ENCODE peak calls at places on chromosome 15, in six cellular contexts. One of them, this sample, is unnamed.

GRCh38 chr15:90132437-90132836 is 30.2 kb upstream of the IDH2 start:
- DNase-seq in heart left ventricle: no peak
- DNase-seq in HepG2: no peak
- DNase-seq in mammary epithelial cell: no peak
- DNase-seq in upper lobe of left lung: no peak
- DNase-seq in GM13976: no peak
- DNase-seq in this sample: no peak

GRCh38 chr15:28904023-28904422 is 18.2 kb downstream of the APBA2 start:
- DNase-seq in heart left ventricle: no peak
- DNase-seq in HepG2: no peak
- DNase-seq in mammary epithelial cell: no peak
- DNase-seq in upper lobe of left lung: no peak
- DNase-seq in GM13976: no peak
- DNase-seq in this sample: no peak

GRCh38 chr15:57589276-57590073 is 2.2 kb upstream of the MYZAP start:
- DNase-seq in heart left ventricle: no peak
- DNase-seq in HepG2: no peak
- DNase-seq in mammary epithelial cell: no peak
- DNase-seq in upper lobe of left lung: no peak
- DNase-seq in GM13976: no peak
- DNase-seq in this sample: no peak

GRCh38 chr15:74383695-74384565 is 16.5 kb upstream of the CYP11A1 start:
- DNase-seq in heart left ventricle: no peak
- DNase-seq in HepG2: no peak
- DNase-seq in mammary epithelial cell: peak
- DNase-seq in upper lobe of left lung: no peak
- DNase-seq in GM13976: peak
- DNase-seq in this sample: peak

GRCh38 chr15:67413770-67414429 is 107.0 kb upstream of the C15orf61 start:
- DNase-seq in heart left ventricle: no peak
- DNase-seq in HepG2: peak
- DNase-seq in mammary epithelial cell: no peak
- DNase-seq in upper lobe of left lung: no peak
- DNase-seq in GM13976: no peak
- DNase-seq in this sample: no peak

GRCh38 chr15:100966997-100967396 is 47.8 kb downstream of the LRRK1 start:
- DNase-seq in heart left ventricle: no peak
- DNase-seq in HepG2: no peak
- DNase-seq in mammary epithelial cell: no peak
- DNase-seq in upper lobe of left lung: no peak
- DNase-seq in GM13976: no peak
- DNase-seq in this sample: no peak

GRCh38 chr15:73697033-73697467 is 12.9 kb downstream of the CD276 start:
- DNase-seq in heart left ventricle: peak
- DNase-seq in HepG2: no peak
- DNase-seq in mammary epithelial cell: peak
- DNase-seq in upper lobe of left lung: peak
- DNase-seq in GM13976: peak
- DNase-seq in this sample: peak

GRCh38 chr15:80801891-80802680 is 22.9 kb downstream of the CEMIP start:
- DNase-seq in heart left ventricle: peak
- DNase-seq in HepG2: no peak
- DNase-seq in mammary epithelial cell: no peak
- DNase-seq in upper lobe of left lung: peak
- DNase-seq in GM13976: no peak
- DNase-seq in this sample: no peak

GRCh38 chr15:78093242-78094020 is 1.1 kb downstream of the SH2D7 start:
- DNase-seq in heart left ventricle: peak
- DNase-seq in HepG2: no peak
- DNase-seq in mammary epithelial cell: peak
- DNase-seq in upper lobe of left lung: no peak
- DNase-seq in GM13976: no peak
- DNase-seq in this sample: peak

GRCh38 chr15:66952756-66953522 is 112.5 kb upstream of the SMAD3 start:
- DNase-seq in heart left ventricle: no peak
- DNase-seq in HepG2: no peak
- DNase-seq in mammary epithelial cell: no peak
- DNase-seq in upper lobe of left lung: no peak
- DNase-seq in GM13976: no peak
- DNase-seq in this sample: no peak

GRCh38 chr15:40511472-40512133 is 40.8 kb downstream of the CHST14 start:
- DNase-seq in heart left ventricle: peak
- DNase-seq in HepG2: peak
- DNase-seq in mammary epithelial cell: peak
- DNase-seq in upper lobe of left lung: peak
- DNase-seq in GM13976: peak
- DNase-seq in this sample: peak

GRCh38 chr15:80517290-80517689 is 113.1 kb downstream of the ARNT2 start:
- DNase-seq in heart left ventricle: no peak
- DNase-seq in HepG2: no peak
- DNase-seq in mammary epithelial cell: no peak
- DNase-seq in upper lobe of left lung: no peak
- DNase-seq in GM13976: no peak
- DNase-seq in this sample: no peak

GRCh38 chr15:62912808-62913207 is 129.7 kb upstream of the TPM1 start:
- DNase-seq in heart left ventricle: no peak
- DNase-seq in HepG2: no peak
- DNase-seq in mammary epithelial cell: no peak
- DNase-seq in upper lobe of left lung: no peak
- DNase-seq in GM13976: no peak
- DNase-seq in this sample: no peak

GRCh38 chr15:78752492-78753358 is 58.5 kb downstream of the ADAMTS7 start:
- DNase-seq in heart left ventricle: peak
- DNase-seq in HepG2: no peak
- DNase-seq in mammary epithelial cell: no peak
- DNase-seq in upper lobe of left lung: peak
- DNase-seq in GM13976: no peak
- DNase-seq in this sample: no peak

GRCh38 chr15:57026016-57026602 is 107.7 kb downstream of the TCF12 start:
- DNase-seq in heart left ventricle: no peak
- DNase-seq in HepG2: no peak
- DNase-seq in mammary epithelial cell: no peak
- DNase-seq in upper lobe of left lung: no peak
- DNase-seq in GM13976: no peak
- DNase-seq in this sample: no peak

GRCh38 chr15:89575656-89576416 is 567 bp downstream of the TICRR start:
- DNase-seq in heart left ventricle: no peak
- DNase-seq in HepG2: no peak
- DNase-seq in mammary epithelial cell: peak
- DNase-seq in upper lobe of left lung: peak
- DNase-seq in GM13976: no peak
- DNase-seq in this sample: peak

GRCh38 chr15:34708422-34708821 is 46.4 kb downstream of the GJD2 start:
- DNase-seq in heart left ventricle: no peak
- DNase-seq in HepG2: peak
- DNase-seq in mammary epithelial cell: peak
- DNase-seq in upper lobe of left lung: no peak
- DNase-seq in GM13976: peak
- DNase-seq in this sample: no peak

GRCh38 chr15:62124953-62125263 is 40.2 kb downstream of the C2CD4B start:
- DNase-seq in heart left ventricle: no peak
- DNase-seq in HepG2: no peak
- DNase-seq in mammary epithelial cell: no peak
- DNase-seq in upper lobe of left lung: no peak
- DNase-seq in GM13976: no peak
- DNase-seq in this sample: no peak

GRCh38 chr15:69735126-69735525 is 282.5 kb downstream of the RPLP1 start:
- DNase-seq in heart left ventricle: no peak
- DNase-seq in HepG2: no peak
- DNase-seq in mammary epithelial cell: no peak
- DNase-seq in upper lobe of left lung: no peak
- DNase-seq in GM13976: no peak
- DNase-seq in this sample: no peak

GRCh38 chr15:75648156-75649000 is 666 bp downstream of the SNX33 start:
- DNase-seq in heart left ventricle: peak
- DNase-seq in HepG2: peak
- DNase-seq in mammary epithelial cell: peak
- DNase-seq in upper lobe of left lung: peak
- DNase-seq in GM13976: peak
- DNase-seq in this sample: peak

GRCh38 chr15:45535486-45536042 is 13.0 kb upstream of the SLC30A4 start:
- DNase-seq in heart left ventricle: no peak
- DNase-seq in HepG2: no peak
- DNase-seq in mammary epithelial cell: no peak
- DNase-seq in upper lobe of left lung: no peak
- DNase-seq in GM13976: no peak
- DNase-seq in this sample: no peak

GRCh38 chr15:58520464-58520863 is 88.7 kb downstream of the LIPC start:
- DNase-seq in heart left ventricle: no peak
- DNase-seq in HepG2: no peak
- DNase-seq in mammary epithelial cell: no peak
- DNase-seq in upper lobe of left lung: no peak
- DNase-seq in GM13976: no peak
- DNase-seq in this sample: no peak

DNA sequence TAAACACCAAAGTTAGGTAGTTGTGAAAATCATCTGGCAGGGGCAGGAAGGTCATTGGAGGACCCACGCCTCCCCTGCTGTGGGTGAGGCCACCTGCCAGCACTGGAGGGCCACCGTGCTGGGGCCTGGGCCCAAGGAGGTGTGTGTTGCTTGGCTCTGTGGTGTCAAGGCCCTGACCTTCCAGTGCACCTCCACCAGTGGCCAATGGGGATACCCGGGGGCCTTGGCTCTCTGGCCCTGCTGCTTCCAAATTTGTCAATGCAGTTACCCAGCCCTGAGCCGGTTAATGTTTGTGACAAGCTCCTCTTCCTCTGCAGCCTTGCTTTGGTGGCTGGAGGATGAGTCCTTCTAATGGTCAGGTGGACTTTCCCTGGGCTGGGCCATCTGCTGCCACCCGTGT is 150.2 kb downstream of the KLF13 start:
- DNase-seq in heart left ventricle: no peak
- DNase-seq in HepG2: no peak
- DNase-seq in mammary epithelial cell: no peak
- DNase-seq in upper lobe of left lung: no peak
- DNase-seq in GM13976: no peak
- DNase-seq in this sample: no peak
- TF ChIP-seq CTCF in heart left ventricle: no peak
- TF ChIP-seq CTCF in HepG2: no peak
- TF ChIP-seq CTCF in mammary epithelial cell: no peak
- TF ChIP-seq CTCF in upper lobe of left lung: no peak
- TF ChIP-seq CTCF in GM13976: no peak
- TF ChIP-seq CTCF in this sample: no peak

DNA sequence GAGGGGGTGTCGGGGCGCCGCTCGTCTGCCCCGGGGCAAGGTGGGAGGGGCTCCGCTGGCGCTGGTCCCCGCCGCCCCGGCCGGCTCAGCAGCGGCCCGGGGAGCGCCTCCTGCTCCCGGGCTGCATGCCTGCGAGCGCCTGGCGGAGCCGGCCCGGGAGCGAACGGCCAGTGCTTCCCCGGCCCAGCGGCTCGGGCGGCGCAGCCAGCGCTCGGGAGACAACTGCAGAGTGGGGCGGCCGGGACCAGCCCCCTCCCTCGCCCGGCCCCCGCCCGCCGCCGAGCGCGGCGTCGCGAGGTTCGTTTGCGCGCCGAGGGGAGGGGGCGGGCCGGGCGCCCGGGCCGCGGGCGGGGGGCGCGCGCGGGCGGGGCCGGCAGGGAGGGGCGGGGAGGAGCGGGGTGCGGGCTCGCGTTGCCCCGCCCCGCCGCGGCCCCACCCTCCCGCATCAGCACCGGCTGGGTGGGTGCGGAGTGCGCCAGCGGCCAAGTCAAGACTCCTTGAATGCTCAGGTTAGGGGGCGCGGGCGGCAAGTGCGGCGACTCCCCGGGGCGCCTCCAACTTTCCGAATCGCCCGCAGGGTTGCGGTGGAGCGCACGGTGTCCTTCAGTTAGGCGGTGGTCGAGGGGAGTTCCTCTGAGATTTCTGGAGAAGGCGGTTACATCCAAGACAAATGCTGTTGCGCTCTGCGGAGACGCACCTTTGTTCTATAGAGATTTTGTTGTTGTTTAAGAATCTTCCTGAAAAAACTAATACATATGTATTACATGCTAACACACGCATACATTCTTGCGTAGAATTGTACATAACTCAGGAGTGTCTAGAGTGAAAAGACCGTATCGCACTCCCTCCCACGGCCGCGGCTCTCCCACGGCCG is at the start of gene RGMA:
- DNase-seq in heart left ventricle: peak
- DNase-seq in HepG2: no peak
- DNase-seq in mammary epithelial cell: no peak
- DNase-seq in upper lobe of left lung: peak
- DNase-seq in GM13976: no peak
- DNase-seq in this sample: peak
- TF ChIP-seq CTCF in heart left ventricle: no peak
- TF ChIP-seq CTCF in HepG2: no peak
- TF ChIP-seq CTCF in mammary epithelial cell: no peak
- TF ChIP-seq CTCF in upper lobe of left lung: no peak
- TF ChIP-seq CTCF in GM13976: no peak
- TF ChIP-seq CTCF in this sample: no peak

GRCh38 chr15:25763206-25763880 is 99.8 kb downstream of the ATP10A start:
- DNase-seq in heart left ventricle: no peak
- DNase-seq in HepG2: no peak
- DNase-seq in mammary epithelial cell: no peak
- DNase-seq in upper lobe of left lung: no peak
- DNase-seq in GM13976: no peak
- DNase-seq in this sample: no peak
- TF ChIP-seq CTCF in heart left ventricle: no peak
- TF ChIP-seq CTCF in HepG2: no peak
- TF ChIP-seq CTCF in mammary epithelial cell: no peak
- TF ChIP-seq CTCF in upper lobe of left lung: no peak
- TF ChIP-seq CTCF in GM13976: no peak
- TF ChIP-seq CTCF in this sample: no peak

GRCh38 chr15:38545179-38545578 is 19.4 kb downstream of the RASGRP1 start:
- DNase-seq in heart left ventricle: no peak
- DNase-seq in HepG2: no peak
- DNase-seq in mammary epithelial cell: no peak
- DNase-seq in upper lobe of left lung: no peak
- DNase-seq in GM13976: no peak
- DNase-seq in this sample: no peak
- TF ChIP-seq CTCF in heart left ventricle: no peak
- TF ChIP-seq CTCF in HepG2: no peak
- TF ChIP-seq CTCF in mammary epithelial cell: no peak
- TF ChIP-seq CTCF in upper lobe of left lung: no peak
- TF ChIP-seq CTCF in GM13976: no peak
- TF ChIP-seq CTCF in this sample: no peak

GRCh38 chr15:83057002-83057401 is 10.1 kb downstream of the BTBD1 start:
- DNase-seq in heart left ventricle: no peak
- DNase-seq in HepG2: no peak
- DNase-seq in mammary epithelial cell: no peak
- DNase-seq in upper lobe of left lung: no peak
- DNase-seq in GM13976: no peak
- DNase-seq in this sample: no peak
- TF ChIP-seq CTCF in heart left ventricle: no peak
- TF ChIP-seq CTCF in HepG2: no peak
- TF ChIP-seq CTCF in mammary epithelial cell: no peak
- TF ChIP-seq CTCF in upper lobe of left lung: no peak
- TF ChIP-seq CTCF in GM13976: no peak
- TF ChIP-seq CTCF in this sample: no peak

This sample was measured in activated CD8-positive, alpha-beta T cell treated with anti-CD3 and anti-CD28 coated beads for 36 hours.